ENCODE peak calls at places on chromosomes 6 and 20, in nine cellular contexts. X, N, Y, E, A, R, F, B and L are unnamed samples.

GRCh38 chr6:135950709-135951108 is 99.2 kb downstream of the PDE7B start:
- DNase-seq in R (no peak), B (no peak), X (no peak), F (no peak), Y (no peak), E (no peak), N (no peak), A (no peak), L (no peak)

GRCh38 chr20:17059465-17059864 is 167.4 kb upstream of the PCSK2 start:
- DNase-seq in E (no peak), X (no peak), B (no peak), N (no peak), R (no peak), A (peak; percentile 32), F (peak; percentile 5), Y (no peak), L (no peak)

GRCh38 chr20:23773579-23773978 is 22.8 kb upstream of the CST1 start:
- DNase-seq in F (no peak), R (no peak), E (no peak), A (no peak), X (no peak), Y (no peak), B (no peak), N (no peak), L (no peak)

GRCh38 chr6:10268111-10268510 is 146.8 kb downstream of the TFAP2A start:
- DNase-seq in R (no peak), E (no peak), A (no peak), N (no peak), B (no peak), Y (peak; percentile 58), F (no peak), X (no peak), L (peak; percentile 46)

GRCh38 chr6:164106345-164106769 is 691.8 kb downstream of the QKI start:
- DNase-seq in R (peak; percentile 58), B (no peak), A (peak; percentile 15), E (peak; percentile 67), Y (no peak), X (no peak), N (peak; percentile 75), F (no peak), L (peak; percentile 86)

GRCh38 chr6:139939189-139939979 is 564.9 kb upstream of the CITED2 start:
- DNase-seq in Y (peak; percentile 30), E (no peak), N (no peak), B (no peak), F (no peak), R (peak; percentile 87), X (no peak), A (no peak), L (peak; percentile 45)

GRCh38 chr20:22663528-22664025 is 79.2 kb upstream of the FOXA2 start:
- DNase-seq in Y (peak; percentile 5), E (no peak), R (peak; percentile 81), B (no peak), N (no peak), A (no peak), F (no peak), X (no peak), L (peak; percentile 50)

GRCh38 chr20:25083773-25084615 is 2.1 kb upstream of the VSX1 start:
- DNase-seq in Y (no peak), B (no peak), N (no peak), A (no peak), F (no peak), X (no peak), E (no peak), R (no peak), L (peak; percentile 87)

GRCh38 chr6:122079906-122080305 is 319.5 kb upstream of the HSF2 start:
- DNase-seq in N (no peak), A (no peak), F (no peak), B (no peak), X (no peak), R (no peak), Y (no peak), E (no peak), L (no peak)

GRCh38 chr6:11083956-11084355 is 9.7 kb upstream of the SMIM13 start:
- DNase-seq in A (no peak), E (no peak), F (no peak), B (no peak), N (no peak), R (no peak), Y (no peak), X (no peak), L (no peak)

GRCh38 chr20:2261105-2261504 is 34.7 kb upstream of the TGM3 start:
- DNase-seq in B (no peak), E (no peak), R (no peak), X (no peak), N (no peak), A (peak; percentile 69), F (no peak), Y (no peak), L (no peak)

GRCh38 chr6:37517411-37517812 is 17.7 kb upstream of the CCDC167 start:
- DNase-seq in B (peak; percentile 15), X (no peak), R (no peak), E (no peak), A (no peak), Y (no peak), N (no peak), F (no peak), L (no peak)

GRCh38 chr20:625360-625932 is 15.3 kb upstream of the TCF15 start:
- DNase-seq in E (no peak), F (no peak), X (no peak), R (no peak), B (no peak), Y (no peak), A (no peak), N (no peak), L (no peak)

GRCh38 chr6:10733863-10734262 is 11.0 kb downstream of the TMEM14C start:
- DNase-seq in Y (no peak), R (no peak), X (no peak), N (no peak), E (no peak), A (peak; percentile 31), B (no peak), F (peak; percentile 59), L (no peak)

GRCh38 chr6:32614366-32615081 is 22.7 kb upstream of the HLA-DQA1 start:
- DNase-seq in F (no peak), Y (no peak), B (no peak), R (peak; percentile 64), A (no peak), X (no peak), E (no peak), N (no peak), L (peak; percentile 8)

GRCh38 chr20:47686545-47686944 is 98.7 kb downstream of the SULF2 start:
- DNase-seq in F (peak; percentile 7), A (no peak), B (no peak), R (peak; percentile 53), E (no peak), X (no peak), Y (no peak), N (no peak), L (no peak)

GRCh38 chr20:1761116-1761515 is 103.5 kb upstream of the SIRPG start:
- DNase-seq in B (peak; percentile 58), A (peak; percentile 93), X (no peak), F (peak; percentile 88), N (no peak), E (no peak), Y (no peak), R (peak; percentile 21), L (no peak)

GRCh38 chr6:2766767-2767314 is 1.6 kb downstream of the WRNIP1 start:
- DNase-seq in A (peak; percentile 16), N (no peak), E (no peak), F (no peak), Y (no peak), X (no peak), R (no peak), B (no peak), L (no peak)
- H3K4me3 ChIP-seq in A (peak overlapping the region; percentile 97), N (peak overlapping the region; percentile 73), E (peak overlapping the region; percentile 91), F (peak overlapping the region; percentile 89), Y (peak overlapping the region; percentile 83), X (peak overlapping the region; percentile 94), R (peak overlapping the region; percentile 63), B (peak overlapping the region; percentile 90), L (peak overlapping the region; percentile 95)

GRCh38 chr6:111358454-111358853 is 124.6 kb downstream of the REV3L start:
- DNase-seq in A (peak; percentile 73), F (peak; percentile 12), N (no peak), B (no peak), Y (no peak), R (no peak), X (no peak), E (no peak), L (no peak)
- H3K36me3 ChIP-seq in A (peaks cover 5% of the 10 kb centered on the region), F (no peaks in the 10 kb centered on the region), N (no peaks in the 10 kb centered on the region), B (peaks cover 6% of the 10 kb centered on the region), Y (peaks cover 27% of the 10 kb centered on the region), R (no peaks in the 10 kb centered on the region), X (no peaks in the 10 kb centered on the region), E (peaks cover 57% of the 10 kb centered on the region), L (no peaks in the 10 kb centered on the region)

GRCh38 chr6:28633445-28634215 is 107.9 kb downstream of the GPX5 start:
- DNase-seq in R (peak; percentile 66), X (no peak), B (no peak), N (no peak), F (no peak), A (no peak), Y (no peak), E (no peak), L (peak; percentile 64)
- H3K27me3 ChIP-seq in R (peaks cover 11% of the 10 kb centered on the region), X (no peaks in the 10 kb centered on the region), B (peaks cover 16% of the 10 kb centered on the region), N (peaks cover 37% of the 10 kb centered on the region), F (peaks cover 10% of the 10 kb centered on the region), A (no peaks in the 10 kb centered on the region), Y (peaks cover 47% of the 10 kb centered on the region), E (peaks cover 6% of the 10 kb centered on the region), L (peaks cover 43% of the 10 kb centered on the region)

GRCh38 chr6:5869261-5869660 is 137.5 kb downstream of the NRN1 start:
- DNase-seq in X (no peak), R (no peak), B (no peak), F (no peak), Y (no peak), N (no peak), A (no peak), E (no peak), L (no peak)

GRCh38 chr6:5866547-5867051 is 140.1 kb downstream of the NRN1 start:
- DNase-seq in R (no peak), X (no peak), E (no peak), A (peak; percentile 95), Y (no peak), N (no peak), B (peak; percentile 4), F (peak; percentile 83), L (no peak)

GRCh38 chr6:5860849-5861248 is 145.9 kb downstream of the NRN1 start:
- DNase-seq in F (no peak), R (no peak), B (no peak), X (no peak), E (no peak), Y (no peak), N (no peak), A (no peak), L (no peak)

GRCh38 chr6:5869676-5870075 is 137.0 kb downstream of the NRN1 start:
- DNase-seq in B (no peak), E (no peak), X (no peak), Y (no peak), F (no peak), N (no peak), R (no peak), A (no peak), L (no peak)

DNA sequence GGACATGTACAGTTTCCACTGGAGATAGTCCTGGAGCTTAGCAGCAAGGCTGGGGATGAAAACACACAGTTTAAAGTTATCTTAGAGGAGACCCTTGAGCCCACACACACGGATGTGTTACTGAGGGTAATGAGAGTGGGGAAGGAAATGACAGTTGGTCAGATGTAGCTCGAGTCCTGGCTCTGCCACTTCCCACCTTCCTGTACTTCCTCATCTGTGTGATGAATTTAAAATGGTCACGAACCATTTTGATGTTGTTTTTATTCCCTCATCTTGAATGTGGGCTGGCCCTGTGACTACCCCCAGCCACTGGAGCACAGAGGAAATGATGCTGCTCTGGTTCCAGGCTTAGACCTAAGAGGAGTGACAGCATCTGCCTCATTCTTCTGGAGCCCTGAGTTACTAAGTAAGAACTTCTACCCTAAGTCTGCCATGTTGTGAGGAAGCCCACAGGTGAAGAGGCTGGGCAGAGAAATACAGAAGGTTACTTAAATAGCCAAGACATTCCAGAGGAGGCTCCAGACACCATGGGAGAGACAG is 141.2 kb downstream of the NRN1 start:
- DNase-seq in N (no peak), Y (no peak), X (no peak), R (no peak), B (no peak), F (no peak), E (no peak), A (no peak), L (no peak)
- H3K4me3 ChIP-seq in N (no peak overlapping the region), Y (no peak overlapping the region), X (no peak overlapping the region), R (no peak overlapping the region), B (no peak overlapping the region), F (no peak overlapping the region), E (no peak overlapping the region), A (no peak overlapping the region), L (no peak overlapping the region)